ENCODE peak calls at places on chromosomes 12 and 14, in ten cellular contexts. M is fibroblast of lung; G is GM23338; Q is tibial artery; H is K562; V is neural progenitor cell; S is CD4-positive, alpha-beta memory T cell; F is ovary; R is heart right ventricle; N is IMR-90. E is an unnamed sample.

GRCh38 chr14:90559811-90560492 is 163.1 kb downstream of the CALM1 start:
- DNase-seq in M (no peak), G (no peak), Q (no peak), H (no peak), V (no peak), S (no peak), F (no peak), R (no peak), N (no peak), E (no peak)

GRCh38 chr12:13727707-13728147 is 253.7 kb downstream of the GRIN2B start:
- DNase-seq in M (no peak), G (no peak), Q (no peak), H (no peak), V (no peak), S (no peak), F (no peak), R (no peak), N (no peak), E (no peak)

GRCh38 chr14:68345738-68346137 is 447.1 kb downstream of the ZFP36L1 start:
- DNase-seq in M (peak; percentile 36), G (no peak), Q (no peak), H (no peak), V (no peak), S (no peak), F (no peak), R (no peak), N (peak; percentile 10), E (no peak)

GRCh38 chr12:49439042-49439441 is 71.8 kb downstream of the SPATS2 start:
- DNase-seq in M (no peak), G (no peak), Q (no peak), H (no peak), V (no peak), S (no peak), F (no peak), R (no peak), N (no peak), E (no peak)

GRCh38 chr14:31275731-31276130 is 68.1 kb upstream of the HECTD1 start:
- DNase-seq in M (peak; percentile 22), G (peak; percentile 23), Q (no peak), H (no peak), V (no peak), S (no peak), F (no peak), R (no peak), N (no peak), E (no peak)

GRCh38 chr12:54431911-54432814 is 13.1 kb upstream of the ITGA5 start:
- DNase-seq in M (peak; percentile 90), G (peak; percentile 83), Q (peak; percentile 87), H (peak; percentile 87), V (peak; percentile 60), S (no peak), F (peak; percentile 70), R (peak; percentile 68), N (peak; percentile 80), E (peak; percentile 79)

GRCh38 chr14:90986510-90986909 is 73.9 kb downstream of the RPS6KA5 start:
- DNase-seq in M (no peak), G (peak; percentile 22), Q (no peak), H (no peak), V (no peak), S (no peak), F (no peak), R (no peak), N (no peak), E (no peak)

GRCh38 chr14:90114554-90114953 is 52.8 kb downstream of the KCNK13 start:
- DNase-seq in M (no peak), G (no peak), Q (no peak), H (peak; percentile 3), V (peak; percentile 34), S (no peak), F (no peak), R (no peak), N (no peak), E (no peak)

GRCh38 chr14:22003471-22003870 is 329.9 kb upstream of the OR4E1 start:
- DNase-seq in M (no peak), G (no peak), Q (no peak), H (no peak), V (no peak), S (no peak), F (no peak), R (no peak), N (no peak), E (no peak)

DNA sequence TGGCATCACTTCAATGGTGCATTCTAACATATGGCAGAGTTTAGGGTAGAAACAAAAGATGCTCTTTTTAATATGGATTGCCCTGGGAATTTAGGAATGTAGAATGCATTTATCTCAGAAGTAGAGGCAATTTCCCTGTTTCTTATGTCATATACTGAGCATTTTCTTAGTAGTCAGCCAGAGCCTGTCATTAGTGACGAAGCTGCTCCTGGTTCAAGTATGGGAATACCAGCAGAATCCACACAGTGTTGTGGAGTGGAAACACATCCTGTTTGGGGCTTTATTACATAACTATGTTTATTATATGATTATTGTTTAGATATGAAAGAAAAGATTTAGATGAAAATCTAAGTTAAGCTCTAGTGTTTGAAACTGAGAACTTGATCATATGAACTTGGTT is 12.2 kb downstream of the CIPC start:
- DNase-seq in M (no peak), G (no peak), Q (no peak), H (no peak), V (no peak), S (no peak), F (no peak), R (no peak), N (no peak), E (no peak)
- H3K27ac ChIP-seq in M (no peak overlapping the region), G (peak overlapping the region; percentile 96), Q (peak overlapping the region; percentile 67), H (no peak overlapping the region), V (peak overlapping the region; percentile 81), S (no peak overlapping the region), F (no peak overlapping the region), R (no peak overlapping the region), N (no peak overlapping the region), E (peak overlapping the region; percentile 72)

DNA sequence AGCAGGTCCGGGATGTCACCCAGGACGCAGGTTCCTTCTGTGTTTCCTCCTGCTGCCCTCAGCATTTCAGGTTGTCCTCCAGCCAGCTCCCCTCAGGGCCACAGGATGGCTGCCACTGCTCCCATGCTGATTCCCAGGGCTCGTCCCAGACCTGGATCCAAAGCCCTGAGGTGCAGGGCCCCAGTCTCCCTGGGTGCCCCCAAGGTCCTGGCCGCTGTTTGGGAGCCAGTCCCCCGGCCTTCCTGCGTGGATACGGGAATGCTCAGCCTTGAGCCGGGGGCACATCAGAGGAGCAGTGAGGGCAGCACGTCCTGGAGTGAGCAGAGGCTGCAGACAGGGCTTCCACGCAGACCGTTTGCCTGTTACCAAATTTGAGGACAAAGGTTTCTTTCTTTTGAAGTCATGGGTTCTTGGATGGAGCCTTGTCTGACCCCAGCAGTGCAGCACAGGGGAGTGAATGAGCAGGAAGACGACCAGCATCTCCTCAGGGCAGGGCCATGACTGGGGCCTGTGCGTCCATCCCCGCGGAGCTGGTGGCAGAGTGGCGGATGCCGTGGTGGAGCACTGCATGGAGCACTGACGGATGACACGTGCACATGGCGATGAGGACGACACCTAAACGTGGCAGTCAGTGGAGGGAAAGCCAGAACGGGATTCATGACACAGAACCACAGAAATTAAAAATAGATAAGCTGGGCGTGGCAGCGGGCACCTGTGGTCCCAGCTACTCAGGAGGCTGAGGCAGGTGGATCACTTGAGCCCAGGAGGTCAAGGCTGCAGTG is 12.6 kb upstream of the CACNA2D4 start:
- DNase-seq in M (no peak), G (no peak), Q (no peak), H (no peak), V (no peak), S (no peak), F (peak; percentile 8), R (no peak), N (no peak), E (no peak)
- H3K4me1 ChIP-seq in M (peaks cover 5% of the 10 kb centered on the region), G (no peaks in the 10 kb centered on the region), Q (peaks cover 4% of the 10 kb centered on the region), H (no peaks in the 10 kb centered on the region), V (peaks cover 13% of the 10 kb centered on the region), S (no peaks in the 10 kb centered on the region), F (peaks cover under 1% of the 10 kb centered on the region), R (peaks cover 19% of the 10 kb centered on the region), N (peaks cover 13% of the 10 kb centered on the region), E (peaks cover 49% of the 10 kb centered on the region)

GRCh38 chr12:26857465-26858176 is 24.6 kb upstream of the ITPR2 start:
- DNase-seq in M (no peak), G (peak; percentile 38), Q (no peak), H (peak; percentile 11), V (no peak), S (no peak), F (no peak), R (no peak), N (no peak), E (no peak)
- H3K4me3 ChIP-seq in M (no peak overlapping the region), G (no peak overlapping the region), Q (no peak overlapping the region), H (no peak overlapping the region), V (no peak overlapping the region), S (no peak overlapping the region), F (no peak overlapping the region), R (no peak overlapping the region), N (no peak overlapping the region), E (no peak overlapping the region)

DNA sequence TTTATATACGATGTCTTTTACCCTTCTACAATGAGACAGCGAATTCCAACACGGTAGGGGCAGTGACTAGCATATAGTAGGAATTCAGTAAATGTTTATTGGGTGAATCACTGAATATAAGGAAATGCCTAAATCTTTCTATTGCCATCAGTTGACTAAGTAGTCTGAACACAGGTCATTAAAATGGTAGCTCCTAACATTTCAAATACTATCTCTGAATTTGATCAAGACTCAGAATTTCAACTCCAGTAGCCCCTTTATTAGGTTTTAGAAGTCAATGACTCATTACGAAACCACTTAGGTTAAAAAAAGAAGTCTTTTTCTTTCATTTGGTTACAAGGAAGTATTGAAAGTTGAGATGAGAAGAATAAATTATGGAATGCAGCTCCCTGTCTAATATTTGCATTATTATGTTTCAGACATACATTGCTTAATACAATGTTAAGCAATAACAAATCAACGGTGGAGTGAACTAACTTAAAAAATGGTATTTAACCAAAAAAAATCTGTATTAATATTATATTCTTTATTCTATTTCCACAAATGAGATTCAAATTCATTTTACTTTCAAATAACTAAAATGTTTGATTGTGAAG is 302.8 kb downstream of the CEP128 start:
- DNase-seq in M (peak; percentile 56), G (no peak), Q (no peak), H (no peak), V (no peak), S (no peak), F (no peak), R (no peak), N (peak; percentile 85), E (no peak)
- H3K27ac ChIP-seq in M (peak overlapping the region; percentile 52), G (no peak overlapping the region), Q (no peak overlapping the region), H (no peak overlapping the region), V (no peak overlapping the region), S (no peak overlapping the region), F (no peak overlapping the region), R (no peak overlapping the region), N (peak overlapping the region; percentile 92), E (no peak overlapping the region)

GRCh38 chr14:92610849-92611271 is 97.3 kb downstream of the RIN3 start:
- DNase-seq in M (no peak), G (no peak), Q (no peak), H (no peak), V (no peak), S (no peak), F (no peak), R (no peak), N (no peak), E (no peak)
- H3K4me1 ChIP-seq in M (no peaks in the 10 kb centered on the region), G (no peaks in the 10 kb centered on the region), Q (no peaks in the 10 kb centered on the region), H (no peaks in the 10 kb centered on the region), V (no peaks in the 10 kb centered on the region), S (peaks cover 38% of the 10 kb centered on the region), F (no peaks in the 10 kb centered on the region), R (no peaks in the 10 kb centered on the region), N (peaks cover 10% of the 10 kb centered on the region), E (no peaks in the 10 kb centered on the region)

E was measured in psoas muscle.